ENCODE peak calls at places on chromosomes 4 and X, in five cellular contexts. One of them, this sample, is unnamed.

GRCh38 chr4:84685105-84685504 is 102.2 kb downstream of the CDS1 start:
- DNase-seq in psoas muscle: no peak
- DNase-seq in brain microvascular endothelial cell: no peak
- DNase-seq in NCI-H1092: no peak
- DNase-seq in AML-193: no peak
- DNase-seq in this sample: no peak

GRCh38 chrX:133215017-133215416 is 3.1 kb downstream of the TFDP3 start:
- DNase-seq in brain microvascular endothelial cell: no peak
- DNase-seq in AML-193: no peak
- DNase-seq in psoas muscle: no peak
- DNase-seq in NCI-H1092: no peak
- DNase-seq in this sample: no peak

GRCh38 chrX:75229774-75230173 is 44.1 kb upstream of the UPRT start:
- DNase-seq in AML-193: no peak
- DNase-seq in psoas muscle: no peak
- DNase-seq in brain microvascular endothelial cell: no peak
- DNase-seq in NCI-H1092: no peak
- DNase-seq in this sample: no peak

GRCh38 chr4:90069151-90069550 is 58.0 kb upstream of the CCSER1 start:
- DNase-seq in brain microvascular endothelial cell: no peak
- DNase-seq in psoas muscle: no peak
- DNase-seq in NCI-H1092: no peak
- DNase-seq in AML-193: no peak
- DNase-seq in this sample: no peak

GRCh38 chr4:53015681-53016080 is 153.6 kb downstream of the RASL11B start:
- DNase-seq in NCI-H1092: peak; percentile 14
- DNase-seq in brain microvascular endothelial cell: peak; percentile 49
- DNase-seq in psoas muscle: no peak
- DNase-seq in AML-193: no peak
- DNase-seq in this sample: no peak

GRCh38 chr4:147039991-147040575 is 94.4 kb upstream of the TTC29 start:
- DNase-seq in psoas muscle: no peak
- DNase-seq in AML-193: no peak
- DNase-seq in NCI-H1092: no peak
- DNase-seq in brain microvascular endothelial cell: no peak
- DNase-seq in this sample: no peak

GRCh38 chrX:132480581-132481203 is 8.1 kb downstream of the MBNL3 start:
- DNase-seq in brain microvascular endothelial cell: no peak
- DNase-seq in NCI-H1092: peak; percentile 77
- DNase-seq in AML-193: peak; percentile 43
- DNase-seq in psoas muscle: peak; percentile 11
- DNase-seq in this sample: no peak

GRCh38 chr4:17284323-17285175 is 227.3 kb downstream of the QDPR start:
- DNase-seq in AML-193: no peak
- DNase-seq in brain microvascular endothelial cell: no peak
- DNase-seq in psoas muscle: no peak
- DNase-seq in NCI-H1092: no peak
- DNase-seq in this sample: no peak

GRCh38 chr4:110636231-110636676 is 13.4 kb upstream of the PITX2 start:
- DNase-seq in brain microvascular endothelial cell: no peak
- DNase-seq in AML-193: no peak
- DNase-seq in NCI-H1092: no peak
- DNase-seq in psoas muscle: no peak
- DNase-seq in this sample: no peak

GRCh38 chr4:24858550-24858949 is 54.3 kb downstream of the CCDC149 start:
- DNase-seq in AML-193: no peak
- DNase-seq in psoas muscle: no peak
- DNase-seq in NCI-H1092: no peak
- DNase-seq in brain microvascular endothelial cell: no peak
- DNase-seq in this sample: no peak

GRCh38 chr4:105057370-105058096 is 89.1 kb upstream of the TET2 start:
- DNase-seq in brain microvascular endothelial cell: no peak
- DNase-seq in AML-193: peak; percentile 93
- DNase-seq in NCI-H1092: no peak
- DNase-seq in psoas muscle: no peak
- DNase-seq in this sample: no peak

GRCh38 chr4:74056858-74057562 is 18.5 kb upstream of the CXCL3 start:
- DNase-seq in brain microvascular endothelial cell: peak; percentile 13
- DNase-seq in NCI-H1092: no peak
- DNase-seq in psoas muscle: no peak
- DNase-seq in AML-193: peak; percentile 84
- DNase-seq in this sample: no peak

GRCh38 chr4:30396772-30397475 is 323.2 kb upstream of the PCDH7 start:
- DNase-seq in brain microvascular endothelial cell: no peak
- DNase-seq in psoas muscle: no peak
- DNase-seq in AML-193: no peak
- DNase-seq in NCI-H1092: no peak
- DNase-seq in this sample: no peak

GRCh38 chr4:335515-335914 is 2.1 kb upstream of the ZNF141 start:
- DNase-seq in AML-193: no peak
- DNase-seq in psoas muscle: no peak
- DNase-seq in NCI-H1092: no peak
- DNase-seq in brain microvascular endothelial cell: no peak
- DNase-seq in this sample: no peak

GRCh38 chr4:13162886-13163285 is 321.3 kb downstream of the RAB28 start:
- DNase-seq in psoas muscle: no peak
- DNase-seq in NCI-H1092: no peak
- DNase-seq in AML-193: no peak
- DNase-seq in brain microvascular endothelial cell: no peak
- DNase-seq in this sample: no peak

GRCh38 chr4:102420563-102421221 is 75.4 kb upstream of the SLC39A8 start:
- DNase-seq in NCI-H1092: no peak
- DNase-seq in brain microvascular endothelial cell: no peak
- DNase-seq in psoas muscle: no peak
- DNase-seq in AML-193: peak; percentile 34
- DNase-seq in this sample: no peak

This sample was measured in GOT3.